ENCODE peak calls at places on chromosomes 13 and 19, in ten cellular contexts. K is fibroblast of pulmonary artery; Z is Ammon's horn; J is astrocyte of the spinal cord; O is heart right ventricle; A is stomach; D is activated naive CD8-positive, alpha-beta T cell treated with anti-CD3 and anti-CD28 coated beads, Interleukin-2, amount 50 U/mL, for 24 hours; S is NCI-H1092; L is Kasumi-1; H is renal cortical epithelial cell. Y is an unnamed sample.

GRCh38 chr19:53545271-53546065 is 7.5 kb downstream of the ZNF331 start:
- DNase-seq in A (no peak), O (no peak), J (peak; percentile 75), H (peak; percentile 67), D (no peak), S (no peak), Z (no peak), L (no peak), K (no peak), Y (no peak)

GRCh38 chr13:112814905-112815585 is 125.2 kb downstream of the ATP11A start:
- DNase-seq in A (peak; percentile 27), L (no peak), O (peak; percentile 58), D (no peak), Z (no peak), H (no peak), K (peak; percentile 26), S (no peak), J (peak; percentile 12), Y (no peak)

GRCh38 chr19:30224689-30225606 is 147.2 kb upstream of the ZNF536 start:
- DNase-seq in K (no peak), S (no peak), J (no peak), O (no peak), D (peak; percentile 10), L (no peak), H (no peak), Z (peak; percentile 37), A (no peak), Y (no peak)

GRCh38 chr19:41554902-41555301 is 21.1 kb upstream of the CEACAM21 start:
- DNase-seq in O (no peak), L (peak; percentile 87), K (no peak), A (no peak), H (no peak), D (no peak), Z (peak; percentile 59), J (no peak), S (no peak), Y (no peak)

GRCh38 chr13:44142911-44143665 is 230.5 kb upstream of the SERP2 start:
- DNase-seq in D (no peak), Z (no peak), K (peak; percentile 31), A (no peak), O (no peak), S (no peak), L (no peak), H (peak; percentile 88), J (peak; percentile 26), Y (no peak)

GRCh38 chr13:45564108-45564507 is 51.4 kb downstream of the ERICH6B start:
- DNase-seq in S (no peak), J (peak; percentile 64), A (no peak), K (peak; percentile 47), L (no peak), O (no peak), Z (peak; percentile 13), H (peak; percentile 85), D (no peak), Y (no peak)

GRCh38 chr13:47639716-47640447 is 361.2 kb downstream of the SUCLA2 start:
- DNase-seq in J (no peak), Z (no peak), H (no peak), L (no peak), K (no peak), D (no peak), S (no peak), O (no peak), A (no peak), Y (no peak)

GRCh38 chr13:46866150-46866549 is 30.7 kb downstream of the HTR2A start:
- DNase-seq in A (no peak), S (no peak), D (no peak), L (peak; percentile 97), J (peak; percentile 20), Z (peak; percentile 64), O (peak; percentile 16), K (peak; percentile 73), H (peak; percentile 73), Y (no peak)